ENCODE peak calls at places on chromosomes 13 and 19, in four cellular contexts. V, N, I and M are unnamed samples.

GRCh38 chr19:41276231-41276630 is 12.1 kb downstream of the HNRNPUL1 start:
- DNase-seq in V (no peak), N (no peak), I (no peak), M (no peak)

GRCh38 chr19:36163813-36164212 is 11.6 kb upstream of the COX7A1 start:
- DNase-seq in V (no peak), N (no peak), I (no peak), M (no peak)

GRCh38 chr13:113815151-113816058 is 48.5 kb downstream of the GAS6 start:
- DNase-seq in V (no peak), N (no peak), I (no peak), M (no peak)

GRCh38 chr13:49421391-49421790 is 22.5 kb downstream of the CAB39L start:
- DNase-seq in V (no peak), N (peak), I (no peak), M (no peak)

GRCh38 chr19:29696045-29696682 is 18.9 kb downstream of the C19orf12 start:
- DNase-seq in V (no peak), N (no peak), I (no peak), M (no peak)

GRCh38 chr19:34577056-34577455 is 95.5 kb downstream of the WTIP start:
- DNase-seq in V (no peak), N (no peak), I (no peak), M (no peak)

GRCh38 chr19:42942187-42942789 is 5.3 kb upstream of the PSG7 start:
- DNase-seq in V (no peak), N (no peak), I (no peak), M (no peak)

GRCh38 chr19:5147971-5148793 is 179.3 kb downstream of the KDM4B start:
- DNase-seq in V (no peak), N (no peak), I (no peak), M (no peak)

GRCh38 chr19:47707135-47707925 is 5.9 kb upstream of the EHD2 start:
- DNase-seq in V (no peak), N (peak), I (peak), M (peak)

GRCh38 chr19:35246466-35247096 is 2.2 kb upstream of the LSR start:
- DNase-seq in V (no peak), N (no peak), I (no peak), M (no peak)

GRCh38 chr13:110275931-110276552 is 30.9 kb downstream of the COL4A1 start:
- DNase-seq in V (no peak), N (no peak), I (no peak), M (no peak)

GRCh38 chr13:39856714-39857113 is 201.3 kb downstream of the COG6 start:
- DNase-seq in V (no peak), N (no peak), I (no peak), M (no peak)

GRCh38 chr19:42277821-42278809 is 9.1 kb downstream of the CIC start:
- DNase-seq in V (no peak), N (no peak), I (no peak), M (no peak)

GRCh38 chr19:2476451-2477140 is 669 bp downstream of the GADD45B start:
- DNase-seq in V (no peak), N (peak), I (peak), M (peak)

GRCh38 chr19:40465025-40465780 is at the start of gene BLVRB:
- DNase-seq in V (peak), N (peak), I (peak), M (no peak)

GRCh38 chr13:79749985-79750551 is 269.1 kb downstream of the NDFIP2 start:
- DNase-seq in V (peak), N (peak), I (no peak), M (no peak)

GRCh38 chr13:110179116-110179857 is 127.7 kb downstream of the COL4A1 start:
- DNase-seq in V (no peak), N (no peak), I (no peak), M (no peak)

GRCh38 chr19:33830264-33830663 is 33.6 kb downstream of the KCTD15 start:
- DNase-seq in V (no peak), N (no peak), I (no peak), M (no peak)

GRCh38 chr19:34808566-34808965 is 35.6 kb upstream of the ZNF599 start:
- DNase-seq in V (peak), N (no peak), I (no peak), M (no peak)

GRCh38 chr19:47109541-47110375 is 3.8 kb downstream of the ZC3H4 start:
- DNase-seq in V (no peak), N (peak), I (no peak), M (no peak)

GRCh38 chr19:16368385-16369305 is 44.0 kb downstream of the KLF2 start:
- DNase-seq in V (no peak), N (no peak), I (no peak), M (no peak)

GRCh38 chr13:24195626-24196025 is 35.1 kb downstream of the SPATA13 start:
- DNase-seq in V (no peak), N (no peak), I (no peak), M (no peak)

GRCh38 chr13:26943748-26944147 is 183.2 kb upstream of the GPR12 start:
- DNase-seq in V (no peak), N (no peak), I (no peak), M (no peak)

GRCh38 chr13:27997904-27998522 is 9.5 kb upstream of the URAD start:
- DNase-seq in V (no peak), N (peak), I (peak), M (peak)

GRCh38 chr13:32330438-32330837 is 15.1 kb downstream of the BRCA2 start:
- DNase-seq in V (no peak), N (no peak), I (no peak), M (no peak)

GRCh38 chr13:51425410-51426042 is 27.3 kb downstream of the INTS6 start:
- DNase-seq in V (no peak), N (no peak), I (no peak), M (no peak)

GRCh38 chr19:55112781-55113569 is 4.5 kb downstream of the PPP1R12C start:
- DNase-seq in V (no peak), N (no peak), I (no peak), M (no peak)

GRCh38 chr13:66926851-66927524 is 303.1 kb downstream of the PCDH9 start:
- DNase-seq in V (no peak), N (no peak), I (no peak), M (no peak)